ENCODE peak calls at places on chromosomes 7 and 10, in five cellular contexts. One of them, this sample, is unnamed.

GRCh38 chr7:44378744-44379143 is 53.4 kb upstream of the CAMK2B start:
- DNase-seq in GM12878: no peak
- DNase-seq in lower lobe of right lung: no peak
- DNase-seq in heart right ventricle: no peak
- DNase-seq in lung: peak
- DNase-seq in this sample: no peak

GRCh38 chr7:100867796-100868485 is 754 bp downstream of the TRIP6 start:
- DNase-seq in heart right ventricle: no peak
- DNase-seq in lower lobe of right lung: no peak
- DNase-seq in GM12878: no peak
- DNase-seq in lung: no peak
- DNase-seq in this sample: no peak

GRCh38 chr10:30219977-30220751 is 128.9 kb downstream of the MTPAP start:
- DNase-seq in lower lobe of right lung: peak
- DNase-seq in lung: peak
- DNase-seq in heart right ventricle: no peak
- DNase-seq in GM12878: no peak
- DNase-seq in this sample: no peak

GRCh38 chr7:95859434-95859833 is 87.1 kb downstream of the DYNC1I1 start:
- DNase-seq in lower lobe of right lung: no peak
- DNase-seq in lung: no peak
- DNase-seq in heart right ventricle: no peak
- DNase-seq in GM12878: no peak
- DNase-seq in this sample: no peak

GRCh38 chr10:30553018-30553624 is 76.4 kb downstream of the LYZL2 start:
- DNase-seq in lung: no peak
- DNase-seq in lower lobe of right lung: no peak
- DNase-seq in heart right ventricle: no peak
- DNase-seq in GM12878: no peak
- DNase-seq in this sample: no peak

GRCh38 chr7:44646921-44647636 is 40.7 kb downstream of the OGDH start:
- DNase-seq in heart right ventricle: no peak
- DNase-seq in lower lobe of right lung: no peak
- DNase-seq in GM12878: no peak
- DNase-seq in lung: no peak
- DNase-seq in this sample: no peak

GRCh38 chr7:70764004-70764691 is 367.8 kb upstream of the GALNT17 start:
- DNase-seq in GM12878: peak
- DNase-seq in heart right ventricle: no peak
- DNase-seq in lower lobe of right lung: no peak
- DNase-seq in lung: no peak
- DNase-seq in this sample: no peak

GRCh38 chr10:15035385-15036301 is 8.1 kb upstream of the OLAH start:
- DNase-seq in lower lobe of right lung: peak
- DNase-seq in heart right ventricle: no peak
- DNase-seq in GM12878: no peak
- DNase-seq in lung: peak
- DNase-seq in this sample: no peak

GRCh38 chr10:132389631-132390454 is 7.2 kb upstream of the PWWP2B start:
- DNase-seq in GM12878: no peak
- DNase-seq in heart right ventricle: no peak
- DNase-seq in lower lobe of right lung: peak
- DNase-seq in lung: no peak
- DNase-seq in this sample: peak

GRCh38 chr10:127972958-127973357 is 66.1 kb downstream of the PTPRE start:
- DNase-seq in heart right ventricle: no peak
- DNase-seq in GM12878: no peak
- DNase-seq in lower lobe of right lung: no peak
- DNase-seq in lung: no peak
- DNase-seq in this sample: no peak

GRCh38 chr7:148884299-148885022 is 370 bp upstream of the EZH2 start:
- DNase-seq in lower lobe of right lung: peak
- DNase-seq in heart right ventricle: peak
- DNase-seq in GM12878: peak
- DNase-seq in lung: peak
- DNase-seq in this sample: peak

GRCh38 chr7:108001759-108002725 is 919 bp downstream of the LAMB1 start:
- DNase-seq in lower lobe of right lung: no peak
- DNase-seq in GM12878: no peak
- DNase-seq in heart right ventricle: peak
- DNase-seq in lung: no peak
- DNase-seq in this sample: peak

GRCh38 chr7:21142081-21142480 is 285.8 kb upstream of the SP4 start:
- DNase-seq in heart right ventricle: no peak
- DNase-seq in GM12878: no peak
- DNase-seq in lung: no peak
- DNase-seq in lower lobe of right lung: no peak
- DNase-seq in this sample: no peak

GRCh38 chr7:129778770-129779601 is 167.5 kb downstream of the NRF1 start:
- DNase-seq in GM12878: no peak
- DNase-seq in heart right ventricle: no peak
- DNase-seq in lower lobe of right lung: no peak
- DNase-seq in lung: no peak
- DNase-seq in this sample: peak

GRCh38 chr10:124641282-124642075 is 102.7 kb downstream of the FAM53B start:
- DNase-seq in lower lobe of right lung: no peak
- DNase-seq in GM12878: peak
- DNase-seq in heart right ventricle: peak
- DNase-seq in lung: no peak
- DNase-seq in this sample: no peak

GRCh38 chr7:143477501-143478150 is at the start of gene TAS2R41:
- DNase-seq in heart right ventricle: no peak
- DNase-seq in lung: no peak
- DNase-seq in lower lobe of right lung: no peak
- DNase-seq in GM12878: no peak
- DNase-seq in this sample: no peak

GRCh38 chr10:48306870-48307531 is 524 bp downstream of the MAPK8 start:
- DNase-seq in heart right ventricle: peak
- DNase-seq in lower lobe of right lung: peak
- DNase-seq in GM12878: no peak
- DNase-seq in lung: peak
- DNase-seq in this sample: peak

GRCh38 chr7:51014811-51015210 is 232.1 kb upstream of the GRB10 start:
- DNase-seq in lower lobe of right lung: no peak
- DNase-seq in lung: peak
- DNase-seq in heart right ventricle: no peak
- DNase-seq in GM12878: no peak
- DNase-seq in this sample: no peak

GRCh38 chr7:32905175-32905662 is 13.7 kb upstream of the KBTBD2 start:
- DNase-seq in GM12878: no peak
- DNase-seq in lung: peak
- DNase-seq in heart right ventricle: peak
- DNase-seq in lower lobe of right lung: peak
- DNase-seq in this sample: peak

GRCh38 chr7:21887353-21887752 is 58.3 kb downstream of the CDCA7L start:
- DNase-seq in heart right ventricle: no peak
- DNase-seq in lower lobe of right lung: no peak
- DNase-seq in lung: no peak
- DNase-seq in GM12878: no peak
- DNase-seq in this sample: no peak

GRCh38 chr10:53808677-53809076 is 992.4 kb downstream of the PCDH15 start:
- DNase-seq in GM12878: no peak
- DNase-seq in lung: no peak
- DNase-seq in heart right ventricle: no peak
- DNase-seq in lower lobe of right lung: no peak
- DNase-seq in this sample: no peak

GRCh38 chr10:5910323-5911100 is 20.5 kb downstream of the FBH1 start:
- DNase-seq in GM12878: no peak
- DNase-seq in heart right ventricle: no peak
- DNase-seq in lower lobe of right lung: no peak
- DNase-seq in lung: no peak
- DNase-seq in this sample: no peak

GRCh38 chr7:155405399-155406318 is 52.3 kb upstream of the EN2 start:
- DNase-seq in lung: no peak
- DNase-seq in heart right ventricle: no peak
- DNase-seq in lower lobe of right lung: no peak
- DNase-seq in GM12878: no peak
- DNase-seq in this sample: no peak

GRCh38 chr7:39005461-39005860 is 27.8 kb downstream of the POU6F2 start:
- DNase-seq in GM12878: no peak
- DNase-seq in lung: no peak
- DNase-seq in lower lobe of right lung: no peak
- DNase-seq in heart right ventricle: no peak
- DNase-seq in this sample: no peak

GRCh38 chr7:99021941-99022560 is 121.9 kb downstream of the SMURF1 start:
- DNase-seq in lung: no peak
- DNase-seq in heart right ventricle: no peak
- DNase-seq in lower lobe of right lung: no peak
- DNase-seq in GM12878: no peak
- DNase-seq in this sample: no peak

GRCh38 chr7:158587425-158588084 is at the start of gene PTPRN2:
- DNase-seq in lower lobe of right lung: peak
- DNase-seq in GM12878: no peak
- DNase-seq in lung: peak
- DNase-seq in heart right ventricle: peak
- DNase-seq in this sample: peak

GRCh38 chr7:114784177-114784576 is 137.7 kb upstream of the MDFIC start:
- DNase-seq in GM12878: no peak
- DNase-seq in lung: no peak
- DNase-seq in heart right ventricle: no peak
- DNase-seq in lower lobe of right lung: no peak
- DNase-seq in this sample: no peak

GRCh38 chr10:83182076-83182475 is 957.2 kb upstream of the GHITM start:
- DNase-seq in lung: no peak
- DNase-seq in heart right ventricle: no peak
- DNase-seq in GM12878: no peak
- DNase-seq in lower lobe of right lung: no peak
- DNase-seq in this sample: no peak

GRCh38 chr7:130959743-130960207 is 225.8 kb upstream of the KLF14 start:
- DNase-seq in GM12878: no peak
- DNase-seq in lung: no peak
- DNase-seq in lower lobe of right lung: no peak
- DNase-seq in heart right ventricle: no peak
- DNase-seq in this sample: no peak
- H3K4me3 ChIP-seq in GM12878: peak
- H3K4me3 ChIP-seq in lung: no peak
- H3K4me3 ChIP-seq in lower lobe of right lung: peak
- H3K4me3 ChIP-seq in heart right ventricle: no peak
- H3K4me3 ChIP-seq in this sample: no peak

GRCh38 chr10:69222157-69223027 is 2.3 kb downstream of the HKDC1 start:
- DNase-seq in heart right ventricle: no peak
- DNase-seq in lower lobe of right lung: no peak
- DNase-seq in lung: no peak
- DNase-seq in GM12878: peak
- DNase-seq in this sample: peak

GRCh38 chr10:69217119-69217754 is 2.9 kb upstream of the HKDC1 start:
- DNase-seq in heart right ventricle: no peak
- DNase-seq in lung: no peak
- DNase-seq in GM12878: no peak
- DNase-seq in lower lobe of right lung: no peak
- DNase-seq in this sample: no peak

GRCh38 chr10:69218831-69219230 is 1.3 kb upstream of the HKDC1 start:
- DNase-seq in heart right ventricle: no peak
- DNase-seq in lower lobe of right lung: no peak
- DNase-seq in GM12878: no peak
- DNase-seq in lung: no peak
- DNase-seq in this sample: no peak

GRCh38 chr10:69220510-69220909 is 378 bp downstream of the HKDC1 start:
- DNase-seq in GM12878: no peak
- DNase-seq in lung: peak
- DNase-seq in lower lobe of right lung: no peak
- DNase-seq in heart right ventricle: no peak
- DNase-seq in this sample: no peak

GRCh38 chr10:69220041-69220451 is at the start of gene HKDC1:
- DNase-seq in lower lobe of right lung: no peak
- DNase-seq in lung: no peak
- DNase-seq in heart right ventricle: no peak
- DNase-seq in GM12878: no peak
- DNase-seq in this sample: peak
- H3K4me3 ChIP-seq in lower lobe of right lung: no peak
- H3K4me3 ChIP-seq in lung: no peak
- H3K4me3 ChIP-seq in heart right ventricle: no peak
- H3K4me3 ChIP-seq in GM12878: no peak
- H3K4me3 ChIP-seq in this sample: peak

DNA sequence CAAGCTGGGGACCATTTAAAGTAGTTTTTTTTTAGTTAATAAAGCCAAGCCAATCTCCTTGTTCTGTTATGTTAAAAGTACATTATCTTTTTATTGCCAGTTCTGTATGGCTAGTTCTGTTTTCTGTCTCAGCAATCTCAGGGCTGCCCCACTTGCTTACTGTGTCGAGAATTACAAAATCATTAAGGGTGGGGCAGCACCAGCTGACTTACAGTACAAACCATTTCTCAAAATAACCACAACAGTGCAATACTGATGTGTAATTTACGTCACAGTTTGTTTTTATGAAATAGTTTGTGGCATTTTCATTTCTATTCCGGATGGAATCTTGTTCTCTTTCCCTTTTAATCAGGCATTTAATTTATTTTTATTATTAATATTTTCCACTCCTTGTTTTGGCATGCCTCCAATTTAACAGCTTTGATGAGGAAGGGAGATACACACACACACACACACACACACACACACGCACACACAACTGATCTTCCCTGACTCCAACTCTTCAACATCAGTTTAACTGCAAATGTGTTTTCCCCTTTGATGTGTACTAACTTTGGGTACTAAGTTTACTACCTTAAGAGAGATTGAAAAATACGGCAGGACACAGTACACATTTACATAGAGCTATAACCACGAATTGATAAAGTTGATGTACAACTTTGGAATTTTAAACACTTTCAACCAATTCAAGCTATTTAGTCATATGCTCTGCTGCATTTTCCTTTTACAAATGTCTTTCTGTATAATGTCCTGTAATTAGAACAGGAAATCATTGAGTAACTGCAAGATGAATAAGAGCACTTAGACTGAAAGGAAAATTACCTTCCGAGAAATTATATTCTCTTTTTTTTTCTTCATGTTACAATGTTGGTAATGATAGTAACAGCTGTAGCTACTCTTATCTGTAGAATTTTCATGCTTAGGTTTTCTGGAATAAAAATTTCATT is 91.5 kb downstream of the ARID5B start:
- DNase-seq in lung: peak
- DNase-seq in GM12878: peak
- DNase-seq in lower lobe of right lung: peak
- DNase-seq in heart right ventricle: no peak
- DNase-seq in this sample: no peak
- H3K4me3 ChIP-seq in lung: no peak
- H3K4me3 ChIP-seq in GM12878: peak
- H3K4me3 ChIP-seq in lower lobe of right lung: peak
- H3K4me3 ChIP-seq in heart right ventricle: no peak
- H3K4me3 ChIP-seq in this sample: no peak

GRCh38 chr7:42552227-42552626 is 315.2 kb upstream of the GLI3 start:
- DNase-seq in lower lobe of right lung: no peak
- DNase-seq in GM12878: no peak
- DNase-seq in heart right ventricle: no peak
- DNase-seq in lung: no peak
- DNase-seq in this sample: no peak

GRCh38 chr7:42550706-42551470 is 313.9 kb upstream of the GLI3 start:
- DNase-seq in GM12878: no peak
- DNase-seq in heart right ventricle: no peak
- DNase-seq in lower lobe of right lung: no peak
- DNase-seq in lung: no peak
- DNase-seq in this sample: no peak

GRCh38 chr7:42549212-42549611 is 312.2 kb upstream of the GLI3 start:
- DNase-seq in lung: no peak
- DNase-seq in lower lobe of right lung: no peak
- DNase-seq in heart right ventricle: no peak
- DNase-seq in GM12878: no peak
- DNase-seq in this sample: no peak

GRCh38 chr7:42545049-42545724 is 308.2 kb upstream of the GLI3 start:
- DNase-seq in lower lobe of right lung: no peak
- DNase-seq in lung: no peak
- DNase-seq in heart right ventricle: no peak
- DNase-seq in GM12878: no peak
- DNase-seq in this sample: no peak

GRCh38 chr7:42549866-42550485 is 313.0 kb upstream of the GLI3 start:
- DNase-seq in GM12878: no peak
- DNase-seq in lower lobe of right lung: no peak
- DNase-seq in lung: no peak
- DNase-seq in heart right ventricle: no peak
- DNase-seq in this sample: no peak
- H3K4me3 ChIP-seq in GM12878: no peak
- H3K4me3 ChIP-seq in lower lobe of right lung: no peak
- H3K4me3 ChIP-seq in lung: no peak
- H3K4me3 ChIP-seq in heart right ventricle: no peak
- H3K4me3 ChIP-seq in this sample: no peak

This sample was measured in pancreas.